ENCODE peak calls at places on chromosome 6, in five cellular contexts. Z, C, R, D and O are unnamed samples.

GRCh38 chr6:138405816-138406403 is 1.9 kb downstream of the HEBP2 start:
- ATAC-seq in Z (no peak), R (no peak), D (no peak), C (no peak), O (no peak)

GRCh38 chr6:22658934-22659333 is 89.6 kb downstream of the HDGFL1 start:
- ATAC-seq in Z (no peak), D (no peak), C (no peak), R (peak; percentile 59), O (no peak)

GRCh38 chr6:152634773-152635172 is 2.4 kb downstream of the SYNE1 start:
- ATAC-seq in Z (no peak), R (no peak), C (peak; percentile 61), D (peak; percentile 57), O (no peak)

GRCh38 chr6:129906515-129907077 is 45.5 kb upstream of the TMEM244 start:
- ATAC-seq in R (no peak), D (no peak), C (no peak), Z (no peak), O (peak; percentile 8)

GRCh38 chr6:30720738-30721197 is 616 bp downstream of the TUBB start:
- ATAC-seq in Z (peak; percentile 5), R (peak; percentile 26), D (no peak), C (no peak), O (no peak)

GRCh38 chr6:131293472-131293911 is 158.2 kb downstream of the AKAP7 start:
- ATAC-seq in C (no peak), R (no peak), D (peak; percentile 46), Z (no peak), O (no peak)

GRCh38 chr6:159463440-159463839 is 229.6 kb downstream of the SOD2 start:
- ATAC-seq in C (no peak), Z (no peak), D (no peak), R (no peak), O (no peak)

GRCh38 chr6:129552413-129552812 is 157.6 kb downstream of the ARHGAP18 start:
- ATAC-seq in R (no peak), D (no peak), Z (no peak), C (no peak), O (no peak)

GRCh38 chr6:2877057-2877882 is 25.8 kb downstream of the SERPINB9 start:
- ATAC-seq in C (peak; percentile 9), R (no peak), D (no peak), Z (no peak), O (peak; percentile 7)

GRCh38 chr6:169370666-169371343 is 117.2 kb upstream of the THBS2 start:
- ATAC-seq in Z (no peak), C (no peak), D (peak; percentile 38), R (no peak), O (no peak)

GRCh38 chr6:1474205-1474604 is 84.8 kb downstream of the FOXF2 start:
- ATAC-seq in C (no peak), D (no peak), R (no peak), Z (no peak), O (no peak)

GRCh38 chr6:157386454-157386853 is 5.5 kb downstream of the ZDHHC14 start:
- ATAC-seq in Z (no peak), D (no peak), C (no peak), R (no peak), O (no peak)